ENCODE peak calls at places on chromosomes 1 and 21, in six cellular contexts. S is OCI-LY7, H is NCI-H69, Y is WTC11, V is fibroblast of pulmonary artery, J is GM12892. K is an unnamed sample.

GRCh38 chr1:238060046-238060445 is 169.3 kb upstream of the ZP4 start:
- DNase-seq in H (peak; percentile 31), J (no peak), Y (no peak), S (no peak), V (no peak), K (no peak)

GRCh38 chr1:147117109-147117508 is 55.2 kb downstream of the PRKAB2 start:
- DNase-seq in S (no peak), H (no peak), J (no peak), V (no peak), Y (no peak), K (no peak)

GRCh38 chr1:117754061-117754969 is 148.5 kb downstream of the TENT5C start:
- DNase-seq in S (peak; percentile 74), J (no peak), V (peak; percentile 73), H (peak; percentile 75), Y (peak; percentile 67), K (peak; percentile 59)

GRCh38 chr1:96400074-96400473 is 321.5 kb upstream of the PTBP2 start:
- DNase-seq in Y (no peak), J (no peak), H (peak; percentile 32), S (no peak), V (no peak), K (peak; percentile 12)

GRCh38 chr1:117093870-117094621 is 27.5 kb downstream of the TRIM45 start:
- DNase-seq in J (no peak), Y (peak; percentile 16), V (peak; percentile 75), S (peak; percentile 52), H (peak; percentile 87), K (peak; percentile 64)

GRCh38 chr1:32761253-32761877 is 55.8 kb downstream of the YARS1 start:
- DNase-seq in H (peak; percentile 37), J (no peak), V (peak; percentile 84), S (no peak), Y (peak; percentile 50), K (peak; percentile 53)

GRCh38 chr1:84103197-84103992 is 40.7 kb upstream of the PRKACB start:
- DNase-seq in Y (no peak), S (no peak), H (peak; percentile 84), V (peak; percentile 86), J (no peak), K (peak; percentile 65)

GRCh38 chr1:1527092-1527816 is 13.2 kb downstream of the TMEM240 start:
- DNase-seq in J (no peak), H (no peak), S (no peak), Y (no peak), V (no peak), K (no peak)

GRCh38 chr21:30256100-30256499 is 26.6 kb downstream of the KRTAP24-1 start:
- DNase-seq in Y (no peak), H (no peak), J (no peak), S (no peak), V (no peak), K (no peak)

GRCh38 chr1:6172549-6172948 is 7.6 kb downstream of the CHD5 start:
- DNase-seq in V (no peak), S (no peak), J (peak; percentile 11), Y (no peak), H (no peak), K (no peak)

GRCh38 chr1:8589571-8589970 is 227.9 kb downstream of the RERE start:
- DNase-seq in J (no peak), Y (no peak), V (no peak), S (no peak), H (peak; percentile 20), K (no peak)

GRCh38 chr1:211324992-211325775 is 1.4 kb upstream of the TRAF5 start:
- DNase-seq in H (peak; percentile 71), J (no peak), S (no peak), Y (no peak), V (no peak), K (no peak)

GRCh38 chr21:14435423-14435822 is 52.5 kb upstream of the HSPA13 start:
- DNase-seq in V (no peak), Y (no peak), J (no peak), S (no peak), H (no peak), K (no peak)

GRCh38 chr1:156807627-156808026 is 9.0 kb downstream of the SH2D2A start:
- DNase-seq in V (no peak), J (no peak), S (no peak), H (peak; percentile 58), Y (no peak), K (no peak)

GRCh38 chr1:3598522-3599285 is 12.6 kb downstream of the MEGF6 start:
- DNase-seq in J (no peak), S (no peak), V (no peak), Y (no peak), H (no peak), K (no peak)

GRCh38 chr1:94726981-94727685 is 93.0 kb upstream of the SLC44A3 start:
- DNase-seq in V (no peak), H (no peak), Y (no peak), J (no peak), S (no peak), K (no peak)